ENCODE peak calls at places on chromosome 20, in seven cellular contexts. W is AG04450, B is GM12865, Y is HepG2, K is PC-9, F is AG10803, A is astrocyte. V is an unnamed sample.

GRCh38 chr20:58702161-58702510 is 9.5 kb downstream of the NPEPL1 start:
- DNase-seq in W (no peak), B (no peak), Y (no peak), K (no peak), F (no peak), A (no peak), V (no peak)

GRCh38 chr20:6588296-6588695 is 179.2 kb upstream of the BMP2 start:
- DNase-seq in W (no peak), B (no peak), Y (no peak), K (no peak), F (no peak), A (peak), V (peak)

GRCh38 chr20:15045246-15045645 is 707.8 kb upstream of the FLRT3 start:
- DNase-seq in W (no peak), B (no peak), Y (no peak), K (no peak), F (peak), A (no peak), V (peak)

GRCh38 chr20:41411458-41411857 is 44.8 kb upstream of the EMILIN3 start:
- DNase-seq in W (no peak), B (peak), Y (no peak), K (no peak), F (peak), A (peak), V (peak)

GRCh38 chr20:2292711-2293110 is 3.1 kb upstream of the TGM3 start:
- DNase-seq in W (no peak), B (no peak), Y (no peak), K (no peak), F (peak), A (no peak), V (no peak)

GRCh38 chr20:62776692-62777527 is 19.4 kb upstream of the MRGBP start:
- DNase-seq in W (no peak), B (peak), Y (peak), K (no peak), F (no peak), A (no peak), V (peak)

GRCh38 chr20:58233881-58234528 is 5.6 kb upstream of the ANKRD60 start:
- DNase-seq in W (no peak), B (peak), Y (peak), K (peak), F (no peak), A (no peak), V (peak)

GRCh38 chr20:51404297-51405060 is 138.0 kb downstream of the NFATC2 start:
- DNase-seq in W (no peak), B (peak), Y (no peak), K (no peak), F (no peak), A (peak), V (no peak)

GRCh38 chr20:33578510-33578909 is 83.6 kb upstream of the C20orf144 start:
- DNase-seq in W (peak), B (no peak), Y (no peak), K (no peak), F (peak), A (peak), V (peak)

GRCh38 chr20:23358923-23359572 is 2.9 kb upstream of the GZF1 start:
- DNase-seq in W (no peak), B (no peak), Y (peak), K (no peak), F (no peak), A (no peak), V (no peak)

GRCh38 chr20:62775206-62775605 is 21.1 kb upstream of the MRGBP start:
- DNase-seq in W (no peak), B (no peak), Y (no peak), K (no peak), F (no peak), A (no peak), V (no peak)

GRCh38 chr20:43188234-43188653 is 1.5 kb downstream of the PTPRT start:
- DNase-seq in W (no peak), B (no peak), Y (no peak), K (no peak), F (no peak), A (no peak), V (peak)

GRCh38 chr20:62795023-62795761 is 1.1 kb upstream of the MRGBP start:
- DNase-seq in W (no peak), B (peak), Y (peak), K (peak), F (peak), A (peak), V (peak)

GRCh38 chr20:17023811-17024210 is 203.0 kb upstream of the PCSK2 start:
- DNase-seq in W (no peak), B (no peak), Y (no peak), K (no peak), F (no peak), A (peak), V (no peak)

GRCh38 chr20:1632228-1632577 is 12.4 kb upstream of the SIRPB1 start:
- DNase-seq in W (no peak), B (peak), Y (no peak), K (no peak), F (no peak), A (no peak), V (no peak)

GRCh38 chr20:20664795-20665194 is 47.6 kb downstream of the RALGAPA2 start:
- DNase-seq in W (no peak), B (peak), Y (peak), K (no peak), F (no peak), A (no peak), V (no peak)

GRCh38 chr20:36446557-36446956 is 94.8 kb upstream of the MYL9 start:
- DNase-seq in W (no peak), B (no peak), Y (no peak), K (no peak), F (no peak), A (no peak), V (no peak)

GRCh38 chr20:434221-434620 is 26.1 kb downstream of the RBCK1 start:
- DNase-seq in W (no peak), B (no peak), Y (no peak), K (no peak), F (no peak), A (no peak), V (no peak)

GRCh38 chr20:25686081-25687077 is 10.3 kb downstream of the ZNF337 start:
- DNase-seq in W (no peak), B (no peak), Y (no peak), K (no peak), F (no peak), A (no peak), V (no peak)

GRCh38 chr20:47950103-47950502 is 164.8 kb upstream of the SULF2 start:
- DNase-seq in W (no peak), B (no peak), Y (no peak), K (peak), F (peak), A (peak), V (no peak)

GRCh38 chr20:19387251-19387650 is 174.8 kb downstream of the SLC24A3 start:
- DNase-seq in W (no peak), B (no peak), Y (no peak), K (no peak), F (no peak), A (no peak), V (no peak)

GRCh38 chr20:55740076-55740475 is 265.2 kb downstream of the CBLN4 start:
- DNase-seq in W (no peak), B (no peak), Y (no peak), K (no peak), F (no peak), A (no peak), V (no peak)

GRCh38 chr20:49607568-49607967 is 39.6 kb upstream of the PTGIS start:
- DNase-seq in W (no peak), B (no peak), Y (no peak), K (no peak), F (no peak), A (no peak), V (no peak)

GRCh38 chr20:49599746-49600113 is 31.8 kb upstream of the PTGIS start:
- DNase-seq in W (no peak), B (no peak), Y (no peak), K (no peak), F (no peak), A (no peak), V (no peak)

GRCh38 chr20:49601153-49601924 is 33.4 kb upstream of the PTGIS start:
- DNase-seq in W (no peak), B (no peak), Y (no peak), K (no peak), F (no peak), A (no peak), V (no peak)

GRCh38 chr20:49602370-49603208 is 34.7 kb upstream of the PTGIS start:
- DNase-seq in W (no peak), B (no peak), Y (no peak), K (no peak), F (no peak), A (no peak), V (no peak)

DNA sequence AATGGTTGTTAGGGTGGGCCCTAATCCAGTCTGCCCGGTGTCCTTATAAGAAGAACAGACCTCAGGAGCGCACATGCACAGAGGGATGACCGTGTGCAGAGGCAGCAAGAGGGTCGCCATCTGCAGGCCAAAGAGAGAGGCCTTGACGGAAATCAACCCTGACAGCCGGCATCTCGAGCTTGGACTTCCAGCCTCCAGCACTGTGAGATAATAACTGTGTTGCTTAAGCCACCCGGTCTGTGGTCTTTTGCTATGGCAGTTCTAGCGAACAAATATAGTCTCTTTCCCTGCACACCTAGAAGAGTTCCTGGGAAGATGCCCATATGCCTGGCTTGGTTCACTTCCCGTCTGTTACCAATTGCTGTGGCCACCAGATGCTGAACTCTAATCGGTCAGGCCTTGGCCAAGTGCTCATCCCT is 35.3 kb upstream of the PTGIS start:
- DNase-seq in W (no peak), B (peak), Y (peak), K (no peak), F (peak), A (peak), V (peak)
- TF ChIP-seq CTCF in W (peak), B (peak), Y (peak), K (peak), F (peak), A (peak), V (peak)

GRCh38 chr20:4813076-4813838 is 91.5 kb downstream of the PRND start:
- DNase-seq in W (no peak), B (peak), Y (no peak), K (no peak), F (no peak), A (no peak), V (no peak)
- H3K4me3 ChIP-seq in W (no peak), B (peak), Y (no peak), K (no peak), F (no peak), A (no peak), V (no peak)

DNA sequence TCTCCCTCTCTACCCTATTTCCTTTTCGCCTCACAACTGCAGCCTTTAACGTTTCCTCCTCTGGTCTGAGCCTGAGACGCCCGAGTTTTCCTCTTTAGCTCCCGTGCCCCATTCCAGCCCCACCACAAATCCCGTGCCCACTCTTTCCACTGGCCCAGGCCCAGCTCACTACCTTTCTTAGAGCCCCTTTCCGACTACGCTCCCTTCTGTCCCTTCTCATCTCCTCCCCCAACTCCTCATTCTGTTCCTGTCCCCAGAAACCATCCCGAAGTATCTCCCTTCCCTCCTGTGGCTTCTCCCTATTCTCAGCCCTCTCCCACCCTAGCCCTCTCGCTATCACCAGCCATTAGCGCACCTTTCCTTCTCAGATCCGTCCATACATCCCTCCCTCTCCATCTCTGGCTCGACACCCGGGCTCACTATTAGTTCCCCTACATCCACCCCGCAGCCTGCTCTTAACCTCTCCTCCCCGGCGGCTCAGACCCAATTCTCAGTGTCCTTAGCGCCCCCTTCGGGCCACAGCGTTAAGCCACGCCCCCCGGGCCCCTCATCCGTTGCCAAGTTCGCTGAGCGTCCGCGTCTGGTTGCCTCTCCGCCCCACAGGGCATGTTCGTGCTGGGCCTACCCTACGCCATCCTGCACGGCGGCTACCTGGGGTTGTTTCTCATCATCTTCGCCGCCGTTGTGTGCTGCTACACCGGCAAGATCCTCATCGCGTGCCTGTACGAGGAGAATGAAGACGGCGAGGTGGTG is 2.7 kb downstream of the SLC32A1 start:
- DNase-seq in W (no peak), B (peak), Y (peak), K (no peak), F (no peak), A (no peak), V (no peak)
- TF ChIP-seq CTCF in W (peak), B (peak), Y (peak), K (no peak), F (peak), A (no peak), V (no peak)

DNA sequence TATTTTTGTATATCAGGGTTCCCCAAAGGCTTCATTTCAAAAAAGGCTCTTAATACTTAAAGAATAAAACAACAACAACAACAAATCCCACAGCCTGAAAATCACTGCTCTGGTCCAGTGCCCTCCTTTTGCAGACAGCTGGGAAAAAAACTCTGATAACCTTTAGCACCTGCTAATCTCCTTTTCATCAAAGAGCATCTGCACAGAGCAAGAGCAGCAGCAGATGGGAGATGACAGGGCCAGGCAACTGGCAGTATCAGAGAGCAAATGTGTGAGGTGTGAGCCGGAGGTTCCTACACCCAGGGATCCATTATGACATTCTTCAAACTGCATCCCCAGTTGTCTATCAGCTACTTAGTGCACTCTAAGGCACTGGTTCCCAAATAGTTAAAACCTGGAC is 25.7 kb downstream of the TTI1 start:
- DNase-seq in W (no peak), B (no peak), Y (no peak), K (no peak), F (no peak), A (no peak), V (no peak)
- H3K4me3 ChIP-seq in W (no peak), B (no peak), Y (no peak), K (no peak), F (no peak), A (no peak), V (no peak)

V was measured in foreskin fibroblast.